ENCODE peak calls at places on chromosomes 3 and 15, in five cellular contexts. J is MCF 10A; L is stimulated activated CD8-positive, alpha-beta memory T cell treated with anti-CD3 and anti-CD28 coated beads, Interleukin-15, amount 100 ng/mL, for 24 hours; Q is Peyer's patch; E is amniotic epithelial cell. N is an unnamed sample.

GRCh38 chr3:126126811-126127431 is 43.0 kb upstream of the SLC41A3 start:
- DNase-seq in J (no peak), L (no peak), Q (no peak), E (no peak), N (peak)

GRCh38 chr15:48703544-48703943 is 58.0 kb upstream of the FBN1 start:
- DNase-seq in J (no peak), L (no peak), Q (no peak), E (peak), N (no peak)

GRCh38 chr3:101095703-101096102 is 102.5 kb upstream of the ABI3BP start:
- DNase-seq in J (no peak), L (no peak), Q (no peak), E (no peak), N (no peak)

GRCh38 chr3:90007786-90008499 is 900.5 kb downstream of the EPHA3 start:
- DNase-seq in J (peak), L (no peak), Q (no peak), E (peak), N (no peak)

GRCh38 chr3:27079427-27080105 is 289.6 kb downstream of the NEK10 start:
- DNase-seq in J (no peak), L (no peak), Q (no peak), E (no peak), N (no peak)

GRCh38 chr3:24237971-24238767 is 256.5 kb downstream of the THRB start:
- DNase-seq in J (peak), L (no peak), Q (no peak), E (peak), N (no peak)

GRCh38 chr3:114558271-114558670 is 264.4 kb downstream of the TIGIT start:
- DNase-seq in J (no peak), L (no peak), Q (no peak), E (peak), N (no peak)

GRCh38 chr3:186413615-186414415 is 51.8 kb upstream of the DGKG start:
- DNase-seq in J (peak), L (no peak), Q (peak), E (no peak), N (peak)

GRCh38 chr15:61155741-61156700 is 73.1 kb downstream of the RORA start:
- DNase-seq in J (peak), L (no peak), Q (no peak), E (peak), N (peak)

GRCh38 chr3:54433846-54434245 is 311.5 kb downstream of the CACNA2D3 start:
- DNase-seq in J (peak), L (no peak), Q (no peak), E (no peak), N (no peak)

GRCh38 chr15:60962087-60962486 is 267.0 kb downstream of the RORA start:
- DNase-seq in J (no peak), L (no peak), Q (no peak), E (no peak), N (no peak)

N was measured in left cardiac atrium.